ENCODE peak calls at places on chromosomes 6 and 20, in six cellular contexts. One of them, this sample, is unnamed.

GRCh38 chr20:56454754-56455153 is 13.7 kb upstream of the RTF2 start:
- DNase-seq in astrocyte of the spinal cord: no peak
- DNase-seq in IMR-90: no peak
- DNase-seq in breast epithelium: no peak
- DNase-seq in stomach: no peak
- DNase-seq in endodermal cell: no peak
- DNase-seq in this sample: no peak

GRCh38 chr6:16562498-16562897 is 198.8 kb downstream of the ATXN1 start:
- DNase-seq in IMR-90: peak
- DNase-seq in breast epithelium: no peak
- DNase-seq in stomach: no peak
- DNase-seq in endodermal cell: no peak
- DNase-seq in astrocyte of the spinal cord: peak
- DNase-seq in this sample: peak

GRCh38 chr6:157274471-157275226 is 48.7 kb downstream of the TMEM242 start:
- DNase-seq in endodermal cell: peak
- DNase-seq in stomach: peak
- DNase-seq in IMR-90: peak
- DNase-seq in astrocyte of the spinal cord: peak
- DNase-seq in breast epithelium: peak
- DNase-seq in this sample: peak

GRCh38 chr6:32070814-32071466 is 32.7 kb downstream of the CYP21A2 start:
- DNase-seq in endodermal cell: peak
- DNase-seq in stomach: no peak
- DNase-seq in IMR-90: no peak
- DNase-seq in breast epithelium: no peak
- DNase-seq in astrocyte of the spinal cord: no peak
- DNase-seq in this sample: no peak

GRCh38 chr6:44116643-44117382 is 10.4 kb downstream of the MRPL14 start:
- DNase-seq in IMR-90: peak
- DNase-seq in stomach: no peak
- DNase-seq in breast epithelium: no peak
- DNase-seq in endodermal cell: no peak
- DNase-seq in astrocyte of the spinal cord: peak
- DNase-seq in this sample: peak

GRCh38 chr6:37694259-37694658 is 3.4 kb downstream of the MDGA1 start:
- DNase-seq in breast epithelium: no peak
- DNase-seq in stomach: no peak
- DNase-seq in astrocyte of the spinal cord: no peak
- DNase-seq in endodermal cell: no peak
- DNase-seq in IMR-90: no peak
- DNase-seq in this sample: no peak

GRCh38 chr20:62461157-62461556 is 14.6 kb downstream of the GATA5 start:
- DNase-seq in breast epithelium: no peak
- DNase-seq in stomach: peak
- DNase-seq in IMR-90: no peak
- DNase-seq in endodermal cell: no peak
- DNase-seq in astrocyte of the spinal cord: no peak
- DNase-seq in this sample: no peak

GRCh38 chr20:6079011-6079410 is 25.2 kb upstream of the LRRN4 start:
- DNase-seq in stomach: no peak
- DNase-seq in breast epithelium: no peak
- DNase-seq in endodermal cell: no peak
- DNase-seq in astrocyte of the spinal cord: no peak
- DNase-seq in IMR-90: no peak
- DNase-seq in this sample: no peak

GRCh38 chr6:68134796-68135195 is 500.3 kb upstream of the ADGRB3 start:
- DNase-seq in endodermal cell: no peak
- DNase-seq in astrocyte of the spinal cord: peak
- DNase-seq in stomach: no peak
- DNase-seq in breast epithelium: no peak
- DNase-seq in IMR-90: no peak
- DNase-seq in this sample: no peak

GRCh38 chr20:24470031-24470781 is 777 bp downstream of the SYNDIG1 start:
- DNase-seq in breast epithelium: no peak
- DNase-seq in IMR-90: no peak
- DNase-seq in endodermal cell: peak
- DNase-seq in stomach: no peak
- DNase-seq in astrocyte of the spinal cord: peak
- DNase-seq in this sample: peak

GRCh38 chr6:37365791-37366190 is 12.0 kb downstream of the RNF8 start:
- DNase-seq in breast epithelium: no peak
- DNase-seq in astrocyte of the spinal cord: peak
- DNase-seq in IMR-90: peak
- DNase-seq in stomach: no peak
- DNase-seq in endodermal cell: no peak
- DNase-seq in this sample: peak

GRCh38 chr6:113530769-113531168 is 326.4 kb upstream of the MARCKS start:
- DNase-seq in astrocyte of the spinal cord: peak
- DNase-seq in endodermal cell: no peak
- DNase-seq in stomach: no peak
- DNase-seq in IMR-90: peak
- DNase-seq in breast epithelium: no peak
- DNase-seq in this sample: peak

GRCh38 chr6:31586013-31586412 is at the start of gene LST1:
- DNase-seq in IMR-90: no peak
- DNase-seq in astrocyte of the spinal cord: no peak
- DNase-seq in stomach: no peak
- DNase-seq in endodermal cell: no peak
- DNase-seq in breast epithelium: no peak
- DNase-seq in this sample: no peak

GRCh38 chr20:1291191-1291741 is 25.2 kb downstream of the SNPH start:
- DNase-seq in IMR-90: peak
- DNase-seq in stomach: no peak
- DNase-seq in breast epithelium: no peak
- DNase-seq in endodermal cell: no peak
- DNase-seq in astrocyte of the spinal cord: peak
- DNase-seq in this sample: peak

GRCh38 chr6:129749749-129750120 is 39.8 kb upstream of the ARHGAP18 start:
- DNase-seq in breast epithelium: no peak
- DNase-seq in stomach: no peak
- DNase-seq in IMR-90: peak
- DNase-seq in astrocyte of the spinal cord: peak
- DNase-seq in endodermal cell: no peak
- DNase-seq in this sample: peak

GRCh38 chr6:47009583-47009982 is 32.5 kb downstream of the ADGRF1 start:
- DNase-seq in breast epithelium: no peak
- DNase-seq in stomach: no peak
- DNase-seq in astrocyte of the spinal cord: no peak
- DNase-seq in endodermal cell: no peak
- DNase-seq in IMR-90: no peak
- DNase-seq in this sample: peak
- TF ChIP-seq CTCF in breast epithelium: no peak
- TF ChIP-seq CTCF in stomach: no peak
- TF ChIP-seq CTCF in astrocyte of the spinal cord: no peak
- TF ChIP-seq CTCF in endodermal cell: peak
- TF ChIP-seq CTCF in IMR-90: no peak
- TF ChIP-seq CTCF in this sample: no peak

GRCh38 chr6:13812359-13812642 is 2.1 kb downstream of the MCUR1 start:
- DNase-seq in breast epithelium: no peak
- DNase-seq in astrocyte of the spinal cord: no peak
- DNase-seq in endodermal cell: no peak
- DNase-seq in stomach: no peak
- DNase-seq in IMR-90: no peak
- DNase-seq in this sample: no peak
- H3K4me3 ChIP-seq in breast epithelium: no peak
- H3K4me3 ChIP-seq in astrocyte of the spinal cord: no peak
- H3K4me3 ChIP-seq in endodermal cell: peak
- H3K4me3 ChIP-seq in stomach: no peak
- H3K4me3 ChIP-seq in IMR-90: no peak
- H3K4me3 ChIP-seq in this sample: no peak

DNA sequence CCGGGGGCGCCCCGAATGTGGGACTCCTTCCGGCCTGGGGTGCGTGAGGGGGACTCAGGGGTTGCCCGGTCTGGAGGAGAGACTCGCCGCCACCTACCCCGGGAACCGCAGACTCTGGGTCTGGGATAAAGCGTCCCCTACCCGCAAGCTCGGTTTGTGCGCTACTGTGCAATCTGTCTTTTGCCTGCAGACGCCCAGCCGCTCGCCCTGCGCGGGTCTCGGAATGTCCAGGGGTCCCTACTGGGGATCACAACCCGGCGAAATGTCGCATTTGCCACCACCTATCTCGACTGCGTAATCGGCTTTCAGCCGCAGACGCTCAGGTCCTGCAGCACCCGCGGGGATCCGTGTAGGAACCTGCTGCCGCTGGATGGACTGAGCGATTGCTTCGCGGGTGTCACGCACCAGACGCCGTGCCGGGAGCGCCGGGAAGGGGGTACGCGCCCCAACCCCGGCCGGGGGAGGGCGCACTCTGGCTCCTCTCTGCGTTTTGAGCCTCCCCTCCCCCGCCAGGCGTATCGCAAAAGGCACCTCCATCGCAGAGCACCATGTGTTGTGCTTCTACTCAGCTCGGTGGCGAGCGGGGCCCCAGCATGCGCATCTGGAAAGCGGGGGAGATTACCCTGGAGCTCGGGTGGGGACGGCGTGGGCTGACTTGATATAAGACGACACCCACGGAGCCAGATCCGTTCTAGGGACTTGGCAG is 824 bp upstream of the PTPRA start:
- DNase-seq in astrocyte of the spinal cord: peak
- DNase-seq in stomach: peak
- DNase-seq in breast epithelium: peak
- DNase-seq in endodermal cell: peak
- DNase-seq in IMR-90: peak
- DNase-seq in this sample: peak
- TF ChIP-seq CTCF in astrocyte of the spinal cord: peak
- TF ChIP-seq CTCF in stomach: no peak
- TF ChIP-seq CTCF in breast epithelium: no peak
- TF ChIP-seq CTCF in endodermal cell: peak
- TF ChIP-seq CTCF in IMR-90: peak
- TF ChIP-seq CTCF in this sample: peak

DNA sequence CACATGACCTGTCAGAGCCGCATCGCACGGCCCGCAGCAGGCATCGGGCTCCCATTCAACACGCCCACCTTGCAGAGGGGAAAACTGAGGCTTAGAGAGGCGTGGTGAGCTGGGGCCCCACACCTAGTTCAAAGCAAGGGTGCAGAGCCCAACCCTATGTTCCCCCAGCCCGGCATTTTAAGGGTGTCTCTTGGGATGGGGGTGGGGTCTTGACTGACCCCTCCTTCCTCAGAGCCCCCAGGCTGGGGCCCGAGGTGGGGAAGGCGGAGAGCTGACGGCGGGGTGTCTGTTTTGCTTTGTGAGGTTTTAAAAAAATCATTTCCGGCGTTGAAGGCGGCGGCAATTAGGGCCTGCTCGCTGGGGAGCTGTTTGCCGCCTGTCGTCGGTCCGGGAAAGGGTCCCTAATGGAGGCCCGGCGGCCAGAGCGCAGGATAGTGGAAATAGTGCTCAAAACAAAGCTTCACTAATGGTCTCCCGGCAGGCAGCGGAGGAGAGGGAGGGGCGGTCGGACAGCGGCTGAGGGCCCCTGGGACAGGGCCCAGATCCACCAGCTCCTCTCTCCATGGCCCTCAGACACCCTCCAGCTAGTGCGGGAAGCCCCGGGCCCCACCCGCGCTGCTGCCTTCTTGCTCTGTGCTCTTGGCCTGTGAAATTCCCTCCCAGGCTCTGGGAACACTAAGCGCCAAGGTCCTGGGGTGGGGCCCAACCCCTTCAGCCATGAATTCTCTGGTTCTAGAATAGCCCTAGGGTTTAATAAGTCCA is 11.9 kb downstream of the VSTM2L start:
- DNase-seq in stomach: no peak
- DNase-seq in IMR-90: no peak
- DNase-seq in astrocyte of the spinal cord: no peak
- DNase-seq in endodermal cell: peak
- DNase-seq in breast epithelium: no peak
- DNase-seq in this sample: peak
- H3K4me3 ChIP-seq in stomach: peak
- H3K4me3 ChIP-seq in IMR-90: no peak
- H3K4me3 ChIP-seq in astrocyte of the spinal cord: peak
- H3K4me3 ChIP-seq in endodermal cell: no peak
- H3K4me3 ChIP-seq in breast epithelium: peak
- H3K4me3 ChIP-seq in this sample: no peak

GRCh38 chr20:8689337-8689736 is 379.6 kb upstream of the PLCB4 start:
- DNase-seq in IMR-90: no peak
- DNase-seq in endodermal cell: no peak
- DNase-seq in stomach: no peak
- DNase-seq in astrocyte of the spinal cord: no peak
- DNase-seq in breast epithelium: no peak
- DNase-seq in this sample: no peak
- TF ChIP-seq CTCF in IMR-90: no peak
- TF ChIP-seq CTCF in endodermal cell: no peak
- TF ChIP-seq CTCF in stomach: no peak
- TF ChIP-seq CTCF in astrocyte of the spinal cord: no peak
- TF ChIP-seq CTCF in breast epithelium: no peak
- TF ChIP-seq CTCF in this sample: no peak

DNA sequence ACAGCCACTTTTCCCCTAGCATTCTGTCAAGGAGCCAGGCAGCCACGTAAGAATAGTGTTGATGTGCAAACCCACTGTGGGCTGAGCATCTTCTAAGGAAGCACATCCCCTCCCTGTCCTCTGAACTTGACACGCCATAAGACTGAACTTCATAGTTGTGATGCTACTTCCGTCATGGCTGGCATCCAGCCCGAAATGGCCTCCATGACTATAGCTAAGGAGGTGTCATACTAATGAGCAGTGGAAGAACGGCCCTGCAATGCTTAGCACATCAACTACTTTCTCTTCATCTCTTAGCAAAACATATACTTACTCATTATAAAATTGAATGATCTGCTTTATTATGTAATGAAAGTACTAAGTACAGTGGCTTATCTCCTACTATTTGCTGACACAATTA is 110.2 kb downstream of the GJA10 start:
- DNase-seq in IMR-90: no peak
- DNase-seq in breast epithelium: peak
- DNase-seq in astrocyte of the spinal cord: no peak
- DNase-seq in endodermal cell: no peak
- DNase-seq in stomach: no peak
- DNase-seq in this sample: no peak
- H3K4me3 ChIP-seq in IMR-90: no peak
- H3K4me3 ChIP-seq in breast epithelium: no peak
- H3K4me3 ChIP-seq in astrocyte of the spinal cord: no peak
- H3K4me3 ChIP-seq in endodermal cell: no peak
- H3K4me3 ChIP-seq in stomach: no peak
- H3K4me3 ChIP-seq in this sample: no peak

This sample was measured in foreskin fibroblast.